ENCODE peak calls at places on chromosomes 13 and 19, in nine cellular contexts. Z is neural crest cell; T is fibroblast of pulmonary artery; P is HS-27A; Q is cardiac muscle cell; L is activated CD4-positive, alpha-beta memory T cell treated with anti-CD3 and anti-CD28 coated beads, Interleukin-2, amount 10 ng/mL, durations not matched to agents 7 days and 5 days; A is putamen; O is ovary; M is NCI-H345. G is an unnamed sample.
A peak's percentile ranks its signal among the peaks of the same experiment; 100 is the strongest.

GRCh38 chr13:27101289-27101688 is 70.3 kb downstream of the USP12 start:
- DNase-seq in Z (no peak), T (no peak), P (no peak), Q (no peak), L (no peak), A (no peak), O (no peak), M (no peak), G (no peak)

GRCh38 chr19:48770223-48770622 is 14.9 kb downstream of the FGF21 start:
- DNase-seq in Z (no peak), T (peak; percentile 60), P (peak; percentile 90), Q (peak; percentile 88), L (no peak), A (no peak), O (no peak), M (no peak), G (no peak)

GRCh38 chr19:1512671-1513491 is at the start of gene ADAMTSL5:
- DNase-seq in Z (no peak), T (peak; percentile 63), P (no peak), Q (peak; percentile 71), L (peak; percentile 78), A (no peak), O (no peak), M (no peak), G (peak; percentile 88)

GRCh38 chr19:2952953-2953481 is 8.2 kb upstream of the ZNF77 start:
- DNase-seq in Z (no peak), T (no peak), P (no peak), Q (no peak), L (no peak), A (no peak), O (no peak), M (peak; percentile 22), G (no peak)

GRCh38 chr13:102035969-102036368 is 365.9 kb downstream of the FGF14 start:
- DNase-seq in Z (no peak), T (no peak), P (no peak), Q (no peak), L (no peak), A (no peak), O (no peak), M (peak; percentile 86), G (no peak)

GRCh38 chr13:40668335-40668734 is 1.9 kb upstream of the FOXO1 start:
- DNase-seq in Z (no peak), T (no peak), P (no peak), Q (peak; percentile 41), L (peak; percentile 46), A (no peak), O (peak; percentile 61), M (no peak), G (peak; percentile 72)

GRCh38 chr13:49044849-49045248 is 69.1 kb downstream of the FNDC3A start:
- DNase-seq in Z (no peak), T (no peak), P (no peak), Q (no peak), L (no peak), A (no peak), O (no peak), M (no peak), G (no peak)

GRCh38 chr13:114118086-114118762 is 14.2 kb downstream of the RASA3 start:
- DNase-seq in Z (no peak), T (no peak), P (no peak), Q (no peak), L (no peak), A (no peak), O (no peak), M (no peak), G (no peak)

GRCh38 chr13:50244913-50245574 is 229.8 kb downstream of the KCNRG start:
- DNase-seq in Z (no peak), T (peak; percentile 60), P (peak; percentile 55), Q (peak; percentile 59), L (peak; percentile 61), A (no peak), O (no peak), M (no peak), G (peak; percentile 81)

GRCh38 chr19:10565028-10565566 is 713 bp downstream of the KRI1 start:
- DNase-seq in Z (no peak), T (peak; percentile 32), P (no peak), Q (peak; percentile 49), L (peak; percentile 67), A (no peak), O (peak; percentile 68), M (peak; percentile 20), G (peak; percentile 83)

GRCh38 chr19:27767234-27767633 is 1445.7 kb downstream of the UQCRFS1 start:
- DNase-seq in Z (no peak), T (no peak), P (no peak), Q (no peak), L (no peak), A (no peak), O (no peak), M (no peak), G (no peak)

GRCh38 chr13:25981060-25981459 is 70.8 kb downstream of the SHISA2 start:
- DNase-seq in Z (no peak), T (no peak), P (no peak), Q (no peak), L (no peak), A (no peak), O (no peak), M (peak; percentile 9), G (no peak)

GRCh38 chr13:28478127-28478526 is 16.8 kb downstream of the FLT1 start:
- DNase-seq in Z (no peak), T (peak; percentile 51), P (no peak), Q (no peak), L (no peak), A (no peak), O (no peak), M (no peak), G (no peak)

GRCh38 chr19:7772752-7773291 is 9.8 kb downstream of the CLEC4M start:
- DNase-seq in Z (no peak), T (peak; percentile 25), P (no peak), Q (peak; percentile 80), L (no peak), A (no peak), O (no peak), M (no peak), G (no peak)

GRCh38 chr19:5954293-5954692 is 23.6 kb downstream of the RANBP3 start:
- DNase-seq in Z (no peak), T (no peak), P (no peak), Q (no peak), L (no peak), A (no peak), O (no peak), M (no peak), G (no peak)

GRCh38 chr19:35105411-35106290 is 10.0 kb upstream of the FXYD3 start:
- DNase-seq in Z (no peak), T (no peak), P (no peak), Q (no peak), L (no peak), A (no peak), O (no peak), M (no peak), G (no peak)

GRCh38 chr19:44747739-44748425 is 626 bp upstream of the BCL3 start:
- DNase-seq in Z (no peak), T (peak; percentile 86), P (peak; percentile 56), Q (peak; percentile 81), L (no peak), A (no peak), O (peak; percentile 65), M (no peak), G (peak; percentile 76)

GRCh38 chr13:39013462-39013861 is 22.8 kb upstream of the STOML3 start:
- DNase-seq in Z (no peak), T (no peak), P (no peak), Q (no peak), L (no peak), A (no peak), O (no peak), M (no peak), G (no peak)

GRCh38 chr13:76632388-76633044 is 253.7 kb downstream of the KCTD12 start:
- DNase-seq in Z (no peak), T (peak; percentile 21), P (no peak), Q (peak; percentile 10), L (no peak), A (no peak), O (no peak), M (no peak), G (no peak)

GRCh38 chr19:5287066-5287465 is 53.5 kb downstream of the PTPRS start:
- DNase-seq in Z (no peak), T (no peak), P (no peak), Q (no peak), L (no peak), A (no peak), O (no peak), M (no peak), G (no peak)

GRCh38 chr13:98484289-98485219 is 92.4 kb downstream of the STK24 start:
- DNase-seq in Z (peak; percentile 26), T (peak; percentile 91), P (peak; percentile 81), Q (peak; percentile 87), L (peak; percentile 83), A (no peak), O (peak; percentile 64), M (peak; percentile 76), G (peak; percentile 91)

G was measured in activated effector memory CD4-positive, alpha-beta T cell treated with anti-CD3 and anti-CD28 coated beads, Interleukin-2, amount 50 U/mL, for 16 hours.